ENCODE peak calls at places on chromosomes 7 and 10, in four cellular contexts. U is RCC 7860, D is cardiac fibroblast, R is immature natural killer cell. A is an unnamed sample.

GRCh38 chr10:19922236-19922963 is 106.2 kb downstream of the PLXDC2 start:
- DNase-seq in U (peak; percentile 24), D (peak; percentile 85), R (no peak), A (no peak)

GRCh38 chr10:3978174-3978573 is 193.2 kb upstream of the KLF6 start:
- DNase-seq in D (no peak), R (no peak), U (peak; percentile 75), A (no peak)

GRCh38 chr7:112868609-112869008 is 78.4 kb upstream of the TMEM168 start:
- DNase-seq in U (no peak), D (no peak), R (no peak), A (no peak)

GRCh38 chr10:114327537-114328277 is 76.6 kb downstream of the AFAP1L2 start:
- DNase-seq in D (no peak), U (no peak), R (no peak), A (no peak)

GRCh38 chr10:43250625-43250924 is 16.3 kb downstream of the RASGEF1A start:
- DNase-seq in U (no peak), R (no peak), D (no peak), A (no peak)

GRCh38 chr7:149527414-149527813 is 29.8 kb upstream of the ZNF746 start:
- DNase-seq in R (no peak), U (no peak), D (no peak), A (no peak)

GRCh38 chr7:87155788-87156187 is 3.5 kb downstream of the DMTF1 start:
- DNase-seq in U (no peak), D (no peak), R (no peak), A (no peak)

GRCh38 chr10:13707156-13707881 is 120.6 kb downstream of the PRPF18 start:
- DNase-seq in D (peak; percentile 96), R (no peak), U (no peak), A (no peak)

A was measured in NCI-H526.